ENCODE peak calls at places on chromosomes 3 and 15, in ten cellular contexts. F is heart left ventricle; E is CD8-positive, alpha-beta T cell; R is stimulated activated CD4-positive, alpha-beta T cell treated with anti-CD3 and anti-CD28 coated beads, Interleukin-12 subunit alpha, Interleukin-12 subunit beta, amount 100 ng/mL, for 24 hours; X is effector memory CD4-positive, alpha-beta T cell; K is NCI-H1092 treated with DMSO at 0.1 percent for 48 hours; B is GM10248; U is GM04504; M is T-helper 2 cell; I is GM13976. L is an unnamed sample.

GRCh38 chr3:13698498-13698897 is 149.6 kb downstream of the FBLN2 start:
- DNase-seq in F (peak), E (no peak), R (no peak), X (no peak), K (no peak), B (no peak), U (no peak), M (no peak), I (no peak), L (no peak)

GRCh38 chr3:62139957-62140356 is 233.4 kb downstream of the FEZF2 start:
- DNase-seq in F (no peak), E (no peak), R (no peak), X (no peak), K (no peak), B (no peak), U (no peak), M (no peak), I (no peak), L (no peak)

GRCh38 chr15:94253742-94254141 is 22.4 kb downstream of the MCTP2 start:
- DNase-seq in F (no peak), E (no peak), R (no peak), X (no peak), K (no peak), B (no peak), U (no peak), M (no peak), I (no peak), L (no peak)

GRCh38 chr15:92394327-92395175 is 870 bp downstream of the ST8SIA2 start:
- DNase-seq in F (peak), E (no peak), R (no peak), X (no peak), K (peak), B (no peak), U (no peak), M (no peak), I (peak), L (no peak)

GRCh38 chr3:172061724-172062184 is 22.4 kb downstream of the FNDC3B start:
- DNase-seq in F (no peak), E (no peak), R (no peak), X (no peak), K (no peak), B (peak), U (peak), M (no peak), I (peak), L (no peak)

GRCh38 chr15:74199293-74199645 is 3.3 kb downstream of the STRA6 start:
- DNase-seq in F (no peak), E (no peak), R (no peak), X (no peak), K (no peak), B (no peak), U (no peak), M (no peak), I (no peak), L (no peak)

GRCh38 chr3:65935724-65936123 is 103.0 kb downstream of the MAGI1 start:
- DNase-seq in F (no peak), E (no peak), R (no peak), X (no peak), K (no peak), B (no peak), U (no peak), M (no peak), I (no peak), L (no peak)

GRCh38 chr3:149385617-149386298 is 8.3 kb upstream of the TM4SF1 start:
- DNase-seq in F (no peak), E (no peak), R (no peak), X (no peak), K (no peak), B (no peak), U (no peak), M (no peak), I (no peak), L (no peak)

GRCh38 chr15:28904541-28905303 is 18.9 kb downstream of the APBA2 start:
- DNase-seq in F (no peak), E (no peak), R (no peak), X (no peak), K (no peak), B (no peak), U (no peak), M (no peak), I (no peak), L (no peak)

GRCh38 chr3:179146911-179147570 is 1.1 kb upstream of the PIK3CA start:
- DNase-seq in F (no peak), E (no peak), R (peak), X (no peak), K (peak), B (peak), U (peak), M (no peak), I (peak), L (peak)

L was measured in effector CD4-positive, alpha-beta T cell.